ENCODE peak calls at places on chromosomes 16 and 17, in six cellular contexts. R is HepG2, S is K562, X is A549, W is upper lobe of left lung, M is GM12878. I is an unnamed sample.

GRCh38 chr16:72050769-72051464 is 3.4 kb upstream of the HP start:
- ATAC-seq in X (no peak), W (no peak), S (no peak), R (no peak), M (no peak), I (peak; percentile 34)

GRCh38 chr17:64355536-64356303 is 34.9 kb downstream of the PECAM1 start:
- ATAC-seq in W (no peak), M (no peak), R (no peak), X (no peak), S (no peak), I (peak; percentile 30)

GRCh38 chr17:34371405-34371804 is 8.4 kb upstream of the CCL1 start:
- ATAC-seq in M (no peak), S (no peak), X (no peak), W (no peak), R (no peak), I (no peak)

GRCh38 chr16:23301251-23302044 is 654 bp upstream of the SCNN1B start:
- ATAC-seq in M (peak; percentile 14), R (no peak), X (peak; percentile 10), S (no peak), W (peak; percentile 21), I (no peak)

GRCh38 chr17:45677770-45678169 is 106.3 kb upstream of the CRHR1 start:
- ATAC-seq in S (no peak), W (no peak), X (peak; percentile 54), M (no peak), R (no peak), I (no peak)

GRCh38 chr17:7889166-7889584 is 586 bp downstream of the CHD3 start:
- ATAC-seq in S (no peak), R (peak; percentile 74), M (no peak), X (peak; percentile 53), W (peak; percentile 90), I (peak; percentile 79)

GRCh38 chr16:2985893-2986355 is 5.7 kb upstream of the PKMYT1 start:
- ATAC-seq in S (no peak), X (no peak), R (peak; percentile 3), M (no peak), W (peak; percentile 1), I (no peak)

GRCh38 chr16:79402356-79402755 is 198.2 kb downstream of the MAF start:
- ATAC-seq in S (peak; percentile 76), R (peak; percentile 54), M (no peak), X (no peak), W (peak; percentile 36), I (no peak)

GRCh38 chr16:65521685-65522338 is 399.9 kb upstream of the CDH11 start:
- ATAC-seq in X (no peak), W (no peak), M (no peak), S (no peak), R (no peak), I (no peak)

GRCh38 chr16:20883554-20884239 is 16.5 kb downstream of the DCUN1D3 start:
- ATAC-seq in M (no peak), W (no peak), R (no peak), S (no peak), X (no peak), I (peak; percentile 54)

GRCh38 chr16:4212934-4213296 is 29.0 kb downstream of the SRL start:
- ATAC-seq in M (no peak), X (peak; percentile 67), R (peak; percentile 61), S (no peak), W (no peak), I (no peak)

GRCh38 chr17:60864674-60865080 is 187.0 kb downstream of the BCAS3 start:
- ATAC-seq in R (no peak), M (peak; percentile 73), X (no peak), W (no peak), S (no peak), I (no peak)

GRCh38 chr17:10192963-10193362 is 5.4 kb downstream of the GAS7 start:
- ATAC-seq in S (no peak), W (no peak), R (no peak), M (no peak), X (no peak), I (peak; percentile 75)
- H3K27ac ChIP-seq in S (no peak overlapping the region), W (no peak overlapping the region), R (no peak overlapping the region), M (no peak overlapping the region), X (no peak overlapping the region), I (peak overlapping the region; percentile 52)

DNA sequence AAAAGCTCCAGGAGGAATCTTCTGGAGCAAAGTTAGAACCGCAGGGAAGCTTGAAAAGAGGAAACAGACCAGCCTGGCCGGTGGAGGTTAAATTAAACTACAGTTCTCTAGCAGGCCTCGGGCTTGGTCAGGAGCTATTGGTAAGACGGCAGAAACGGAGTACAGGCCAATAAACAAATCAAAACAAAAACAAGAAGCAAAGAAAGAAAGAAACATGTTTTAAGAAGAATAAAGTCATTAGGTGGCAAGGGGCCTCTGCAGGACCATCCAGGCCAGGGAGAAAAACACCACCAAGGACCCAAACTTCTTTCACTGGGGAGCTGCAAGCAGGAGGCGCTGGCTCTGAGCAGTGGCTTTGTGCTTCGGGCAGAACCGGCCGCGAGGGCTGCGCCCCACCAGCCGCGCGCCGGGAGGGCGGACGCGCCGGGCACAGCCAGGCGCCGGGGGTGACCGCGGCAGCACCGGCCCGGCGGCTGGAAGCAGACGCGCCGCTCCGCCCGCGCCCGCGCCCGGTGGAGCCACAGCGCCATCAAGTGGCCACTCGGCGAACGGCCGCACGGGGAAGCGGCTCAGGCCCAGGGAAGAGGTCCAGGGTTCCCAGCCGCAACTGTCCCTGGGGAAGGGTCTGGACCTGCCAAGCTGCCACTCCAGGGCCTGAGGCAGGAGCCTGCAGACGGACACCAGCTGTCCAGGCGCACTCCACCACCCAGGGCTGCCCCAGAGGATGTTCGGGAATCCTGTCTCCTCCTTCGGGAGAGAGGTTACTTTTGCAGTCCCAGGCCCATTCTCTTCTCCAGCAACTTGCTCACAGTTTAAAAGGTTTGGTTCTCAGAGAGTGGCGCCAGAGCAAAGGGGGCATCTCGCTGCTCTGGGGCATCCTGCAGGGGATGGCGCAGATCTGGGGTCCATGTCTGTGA is 419.4 kb downstream of the SOX9 start:
- ATAC-seq in R (peak; percentile 99), S (peak; percentile 100), W (peak; percentile 85), M (peak; percentile 99), X (peak; percentile 94), I (peak; percentile 86)
- TF ChIP-seq EP300 in R (peak; percentile 58), S (no peak), W (no peak), M (peak; percentile 7), X (no peak), I (no peak)

GRCh38 chr17:48614904-48615211 is 234 bp downstream of the HOXB8 start:
- ATAC-seq in R (no peak), X (no peak), W (no peak), M (no peak), S (no peak), I (no peak)
- H3K4me3 ChIP-seq in R (no peak overlapping the region), X (peak overlapping the region; percentile 74), W (no peak overlapping the region), M (no peak overlapping the region), S (no peak overlapping the region), I (no peak overlapping the region)

DNA sequence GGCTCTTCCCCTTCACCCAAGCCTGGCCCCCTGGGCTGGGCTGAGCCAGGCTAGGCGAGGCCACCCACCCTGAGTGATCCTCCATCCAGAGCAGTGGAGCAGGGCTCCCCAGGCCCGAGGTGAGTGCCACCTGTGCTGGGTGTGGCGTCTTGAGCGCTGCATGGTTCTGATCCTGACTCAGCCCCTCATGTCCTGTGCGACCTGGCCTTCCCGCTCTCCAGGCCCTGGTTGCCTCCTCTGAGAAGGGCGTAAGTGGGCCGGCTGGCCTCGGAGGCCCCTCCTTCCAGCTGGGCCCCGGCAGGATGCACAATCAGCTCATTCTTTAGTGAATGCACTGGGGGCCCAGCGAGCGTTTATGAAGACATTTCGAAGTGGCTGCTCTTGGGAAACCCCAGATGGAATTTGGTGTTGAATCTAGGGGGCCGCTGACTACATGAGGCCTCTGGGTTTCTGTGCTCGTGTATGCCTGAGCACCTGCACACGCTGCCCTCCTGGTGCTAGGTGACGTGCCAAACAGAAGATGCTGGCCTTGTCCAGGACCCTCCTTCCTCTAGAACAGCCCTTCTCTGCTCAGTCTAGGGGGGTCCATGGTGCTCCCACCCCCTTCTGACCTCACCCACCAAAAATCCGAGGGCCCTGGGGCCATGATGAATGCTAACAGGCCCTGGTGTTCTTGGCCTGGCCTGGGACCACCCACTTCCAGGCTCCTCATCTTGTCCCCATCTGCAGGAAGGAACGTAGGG is 3.7 kb upstream of the TMEM92 start:
- ATAC-seq in W (peak; percentile 50), S (peak; percentile 6), R (peak; percentile 25), X (peak; percentile 2), M (peak; percentile 13), I (peak; percentile 20)
- H3K27ac ChIP-seq in W (no peak overlapping the region), S (no peak overlapping the region), R (no peak overlapping the region), X (no peak overlapping the region), M (no peak overlapping the region), I (peak overlapping the region; percentile 56)

DNA sequence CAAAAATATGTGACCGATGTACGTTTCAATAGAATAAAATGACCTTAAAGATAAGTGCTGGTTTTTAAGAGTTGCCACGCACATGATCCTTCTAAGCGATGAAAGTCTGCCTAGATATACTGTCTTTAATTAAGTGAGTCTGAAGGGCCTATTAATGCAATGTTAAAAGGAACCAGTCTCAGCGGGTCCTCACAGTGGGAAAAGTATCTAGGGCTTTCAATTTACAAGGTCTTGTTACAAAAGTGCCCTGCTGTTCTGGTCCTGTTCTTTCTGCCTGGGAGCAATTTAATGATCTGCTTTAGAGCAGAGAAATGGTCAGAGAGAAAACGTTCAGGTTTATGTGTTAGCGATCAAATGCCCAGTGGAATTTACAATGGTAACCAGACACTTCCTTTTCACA is 864.0 kb downstream of the KCNJ2 start:
- ATAC-seq in M (no peak), W (no peak), S (no peak), R (no peak), X (no peak), I (no peak)
- TF ChIP-seq EP300 in M (no peak), W (no peak), S (no peak), R (no peak), X (no peak), I (no peak)

DNA sequence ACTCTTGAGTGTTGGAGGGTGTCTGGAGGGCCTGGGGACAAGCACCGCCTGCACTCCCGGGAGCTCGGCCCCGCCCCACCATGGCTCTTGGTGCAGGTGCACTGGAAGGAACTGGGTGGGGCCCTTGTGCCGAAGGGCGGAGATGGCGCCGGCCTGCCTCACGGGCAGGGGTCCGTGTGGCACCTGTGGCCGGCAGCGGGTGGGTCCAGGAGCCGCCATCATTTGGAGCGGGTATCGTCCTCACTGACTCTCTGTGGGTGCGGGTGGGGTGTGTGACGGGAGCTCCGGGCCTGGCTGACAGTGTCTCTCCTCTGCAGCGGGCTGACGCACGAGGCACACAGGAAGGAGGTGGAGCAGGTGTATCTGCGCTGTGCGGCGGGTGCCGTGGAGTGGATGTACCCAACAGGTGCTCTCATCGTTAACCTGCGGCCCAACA is 5.2 kb downstream of the METRNL start:
- ATAC-seq in W (peak; percentile 81), S (no peak), X (no peak), M (no peak), R (no peak), I (no peak)
- H3K4me3 ChIP-seq in W (peak overlapping the region; percentile 36), S (no peak overlapping the region), X (no peak overlapping the region), M (no peak overlapping the region), R (no peak overlapping the region), I (no peak overlapping the region)

GRCh38 chr16:30183961-30184429 is 593 bp downstream of the CORO1A start:
- ATAC-seq in R (no peak), W (no peak), X (no peak), S (no peak), M (peak; percentile 48), I (no peak)
- H3K27ac ChIP-seq in R (no peak overlapping the region), W (peak overlapping the region; percentile 76), X (no peak overlapping the region), S (no peak overlapping the region), M (peak overlapping the region; percentile 100), I (peak overlapping the region; percentile 22)